ENCODE peak calls at places on chromosomes 7 and 10, in four cellular contexts. G is H9, Y is adrenal gland, U is cardiac muscle cell. A is an unnamed sample.

GRCh38 chr7:99034932-99035722 is 108.8 kb downstream of the SMURF1 start:
- DNase-seq in G (no peak), Y (no peak), U (no peak), A (no peak)

GRCh38 chr7:130960208-130960988 is 226.4 kb upstream of the KLF14 start:
- DNase-seq in G (no peak), Y (no peak), U (no peak), A (peak; percentile 87)

GRCh38 chr7:102129636-102130370 is 156.9 kb upstream of the SH2B2 start:
- DNase-seq in G (no peak), Y (no peak), U (no peak), A (no peak)

GRCh38 chr7:151091003-151091402 is 4.7 kb downstream of the AGAP3 start:
- DNase-seq in G (no peak), Y (no peak), U (no peak), A (no peak)

GRCh38 chr10:46239247-46239646 is 47.5 kb upstream of the ANTXRL start:
- DNase-seq in G (no peak), Y (no peak), U (no peak), A (no peak)

GRCh38 chr10:15335500-15335899 is 35.6 kb downstream of the FAM171A1 start:
- DNase-seq in G (no peak), Y (no peak), U (no peak), A (no peak)

GRCh38 chr10:5534880-5535856 is 10.4 kb downstream of the CALML3 start:
- DNase-seq in G (no peak), Y (no peak), U (no peak), A (no peak)

GRCh38 chr10:116712499-116712898 is 29.9 kb downstream of the HSPA12A start:
- DNase-seq in G (no peak), Y (no peak), U (no peak), A (no peak)

GRCh38 chr10:122531935-122532334 is 28.6 kb upstream of the DMBT1 start:
- DNase-seq in G (no peak), Y (no peak), U (no peak), A (no peak)

GRCh38 chr10:73899401-73899780 is 11.5 kb upstream of the PLAU start:
- DNase-seq in G (no peak), Y (no peak), U (no peak), A (peak; percentile 64)

GRCh38 chr7:155315977-155316376 is 18.3 kb downstream of the INSIG1 start:
- DNase-seq in G (no peak), Y (no peak), U (no peak), A (no peak)

GRCh38 chr7:19112290-19113000 is 5.0 kb downstream of the TWIST1 start:
- DNase-seq in G (peak; percentile 41), Y (no peak), U (peak; percentile 28), A (peak; percentile 85)

GRCh38 chr7:156475666-156476065 is 164.9 kb upstream of the RNF32 start:
- DNase-seq in G (no peak), Y (peak; percentile 56), U (no peak), A (no peak)

GRCh38 chr10:25498645-25499044 is 323.8 kb downstream of the GPR158 start:
- DNase-seq in G (no peak), Y (no peak), U (no peak), A (no peak)

DNA sequence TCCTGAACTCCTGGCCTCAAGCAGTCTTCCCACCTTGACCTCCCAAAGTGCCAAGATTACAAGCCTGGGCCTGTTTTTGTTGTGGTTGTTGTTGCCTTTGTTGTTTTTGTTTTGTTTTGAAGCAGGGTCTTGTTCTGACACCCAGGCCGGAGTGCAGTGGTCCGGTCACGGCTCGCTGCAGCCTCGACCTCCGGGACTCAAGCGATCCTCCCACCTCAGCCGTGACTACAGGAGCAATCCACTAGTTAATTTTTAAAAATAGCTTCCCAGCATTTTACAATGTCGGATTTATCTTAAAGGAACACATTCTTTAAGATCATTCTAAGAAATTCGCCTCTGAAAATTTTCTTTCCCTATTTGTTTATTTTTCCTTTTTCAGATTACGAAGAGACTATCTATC is 27.7 kb upstream of the AP5Z1 start:
- DNase-seq in G (no peak), Y (no peak), U (no peak), A (no peak)
- H3K4me1 ChIP-seq in G (no peaks in the 10 kb centered on the region), Y (peaks cover 23% of the 10 kb centered on the region), U (peaks cover 11% of the 10 kb centered on the region), A (peaks cover 27% of the 10 kb centered on the region)

GRCh38 chr7:96315109-96315480 is 6.8 kb downstream of the SLC25A13 start:
- DNase-seq in G (no peak), Y (no peak), U (no peak), A (no peak)
- H3K4me1 ChIP-seq in G (peaks cover 10% of the 10 kb centered on the region), Y (peaks cover 25% of the 10 kb centered on the region), U (peaks cover 11% of the 10 kb centered on the region), A (no peaks in the 10 kb centered on the region)

GRCh38 chr7:2151235-2151634 is 81.5 kb downstream of the MAD1L1 start:
- DNase-seq in G (no peak), Y (no peak), U (no peak), A (no peak)
- H3K4me1 ChIP-seq in G (no peaks in the 10 kb centered on the region), Y (no peaks in the 10 kb centered on the region), U (peaks cover 12% of the 10 kb centered on the region), A (no peaks in the 10 kb centered on the region)

DNA sequence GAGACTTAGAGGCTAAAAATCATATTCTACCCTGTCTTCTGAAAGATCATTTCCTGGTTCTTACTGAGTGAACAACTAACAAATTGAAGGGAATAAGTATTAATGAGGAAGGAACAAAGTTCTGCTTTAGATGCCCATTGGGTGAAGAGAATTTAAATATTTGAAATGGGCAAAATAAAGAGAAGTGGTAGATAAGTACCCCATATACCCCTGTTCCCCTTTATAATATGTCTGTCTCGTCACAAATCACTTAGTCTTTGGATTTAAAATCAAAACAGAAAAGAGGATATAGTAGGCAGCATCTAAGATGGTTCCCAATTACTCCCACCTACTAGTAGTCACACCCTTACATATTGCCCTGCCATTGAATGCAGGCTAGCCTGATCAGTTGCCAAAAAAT is 13.3 kb downstream of the TES start:
- DNase-seq in G (no peak), Y (no peak), U (no peak), A (no peak)
- H3K4me1 ChIP-seq in G (no peaks in the 10 kb centered on the region), Y (no peaks in the 10 kb centered on the region), U (no peaks in the 10 kb centered on the region), A (peaks cover 34% of the 10 kb centered on the region)

GRCh38 chr7:12327922-12328321 is 75.7 kb downstream of the VWDE start:
- DNase-seq in G (no peak), Y (no peak), U (no peak), A (no peak)
- H3K4me1 ChIP-seq in G (peaks cover 12% of the 10 kb centered on the region), Y (no peaks in the 10 kb centered on the region), U (no peaks in the 10 kb centered on the region), A (no peaks in the 10 kb centered on the region)

GRCh38 chr10:95798307-95798850 is 42.4 kb downstream of the ENTPD1 start:
- DNase-seq in G (no peak), Y (no peak), U (no peak), A (no peak)

GRCh38 chr10:95795602-95796001 is 39.6 kb downstream of the ENTPD1 start:
- DNase-seq in G (no peak), Y (no peak), U (no peak), A (no peak)

GRCh38 chr10:95793401-95794045 is 37.6 kb downstream of the ENTPD1 start:
- DNase-seq in G (no peak), Y (no peak), U (no peak), A (no peak)

GRCh38 chr10:95794195-95794594 is 38.2 kb downstream of the ENTPD1 start:
- DNase-seq in G (no peak), Y (no peak), U (no peak), A (no peak)

GRCh38 chr10:95796504-95796903 is 40.5 kb downstream of the ENTPD1 start:
- DNase-seq in G (no peak), Y (no peak), U (no peak), A (no peak)
- H3K4me1 ChIP-seq in G (no peaks in the 10 kb centered on the region), Y (peaks cover 4% of the 10 kb centered on the region), U (no peaks in the 10 kb centered on the region), A (no peaks in the 10 kb centered on the region)

GRCh38 chr7:41695661-41696322 is 7.1 kb downstream of the INHBA start:
- DNase-seq in G (no peak), Y (no peak), U (no peak), A (no peak)
- H3K4me1 ChIP-seq in G (peaks cover 4% of the 10 kb centered on the region), Y (peaks cover 11% of the 10 kb centered on the region), U (peaks cover 61% of the 10 kb centered on the region), A (peaks cover 30% of the 10 kb centered on the region)

GRCh38 chr7:55533050-55533728 is 39.1 kb downstream of the VOPP1 start:
- DNase-seq in G (no peak), Y (no peak), U (no peak), A (no peak)

GRCh38 chr7:55534916-55535636 is 37.2 kb downstream of the VOPP1 start:
- DNase-seq in G (no peak), Y (no peak), U (no peak), A (no peak)

GRCh38 chr7:55532150-55532917 is 40.0 kb downstream of the VOPP1 start:
- DNase-seq in G (no peak), Y (no peak), U (no peak), A (no peak)

GRCh38 chr7:55534262-55534915 is 37.9 kb downstream of the VOPP1 start:
- DNase-seq in G (no peak), Y (no peak), U (no peak), A (no peak)

DNA sequence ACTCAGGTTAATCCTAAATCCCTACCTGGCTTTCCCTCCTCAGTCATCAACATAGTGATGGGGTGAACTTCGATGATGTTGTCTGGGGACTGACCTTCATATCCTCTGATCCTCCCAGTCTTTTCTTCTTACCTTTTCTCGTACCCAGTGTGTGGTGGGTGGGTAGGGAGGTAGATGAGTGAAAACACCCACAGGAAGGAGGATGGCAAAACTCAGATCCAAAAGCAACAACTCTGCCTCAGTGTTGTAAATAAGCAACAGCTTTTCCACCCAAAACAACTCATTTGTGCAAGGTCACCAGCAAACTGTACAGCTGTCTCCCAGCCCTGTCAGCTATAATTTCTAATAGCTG is 38.6 kb downstream of the VOPP1 start:
- DNase-seq in G (no peak), Y (no peak), U (no peak), A (no peak)
- H3K4me1 ChIP-seq in G (peaks cover 6% of the 10 kb centered on the region), Y (no peaks in the 10 kb centered on the region), U (no peaks in the 10 kb centered on the region), A (peaks cover 56% of the 10 kb centered on the region)

GRCh38 chr10:71819479-71819878 is 31.6 kb downstream of the PSAP start:
- DNase-seq in G (no peak), Y (peak; percentile 20), U (no peak), A (no peak)
- H3K4me1 ChIP-seq in G (peaks cover 5% of the 10 kb centered on the region), Y (peaks cover 24% of the 10 kb centered on the region), U (no peaks in the 10 kb centered on the region), A (no peaks in the 10 kb centered on the region)